ENCODE peak calls at places on chromosomes 5 and 9, in six cellular contexts. R is heart left ventricle, I is MM.1S, L is adrenal gland, Y is thoracic aorta, T is A549. M is an unnamed sample.

GRCh38 chr9:136437839-136438547 is 1.7 kb downstream of the INPP5E start:
- DNase-seq in R (no peak), I (no peak), L (no peak), Y (no peak), T (no peak), M (no peak)

GRCh38 chr9:20559236-20559896 is 62.9 kb downstream of the MLLT3 start:
- DNase-seq in R (no peak), I (no peak), L (no peak), Y (no peak), T (no peak), M (peak; percentile 77)

GRCh38 chr5:72244862-72245371 is 75.1 kb downstream of the MRPS27 start:
- DNase-seq in R (no peak), I (peak; percentile 41), L (peak; percentile 53), Y (no peak), T (peak; percentile 19), M (no peak)

GRCh38 chr5:9348296-9348996 is 197.4 kb downstream of the SEMA5A start:
- DNase-seq in R (no peak), I (no peak), L (peak; percentile 56), Y (no peak), T (no peak), M (peak; percentile 80)

GRCh38 chr9:120891255-120891954 is 14.4 kb upstream of the PHF19 start:
- DNase-seq in R (no peak), I (no peak), L (no peak), Y (no peak), T (no peak), M (no peak)

GRCh38 chr9:130243882-130244170 is 21.7 kb upstream of the HMCN2 start:
- DNase-seq in R (no peak), I (no peak), L (no peak), Y (no peak), T (no peak), M (no peak)

GRCh38 chr9:97980918-97981827 is 2.0 kb upstream of the ANP32B start:
- DNase-seq in R (peak; percentile 68), I (no peak), L (no peak), Y (no peak), T (no peak), M (peak; percentile 45)

GRCh38 chr9:91589101-91589553 is 165.5 kb upstream of the NFIL3 start:
- DNase-seq in R (peak; percentile 43), I (no peak), L (peak; percentile 26), Y (no peak), T (no peak), M (no peak)

GRCh38 chr5:178322736-178323540 is 90.3 kb upstream of the PHYKPL start:
- DNase-seq in R (no peak), I (no peak), L (no peak), Y (no peak), T (no peak), M (no peak)

GRCh38 chr5:31232273-31232888 is 38.9 kb downstream of the CDH6 start:
- DNase-seq in R (peak; percentile 35), I (peak; percentile 72), L (no peak), Y (no peak), T (peak; percentile 49), M (peak; percentile 28)

GRCh38 chr5:53361708-53362107 is 118.7 kb upstream of the FST start:
- DNase-seq in R (no peak), I (no peak), L (no peak), Y (no peak), T (no peak), M (peak; percentile 83)

GRCh38 chr9:89508951-89509607 is 11.2 kb upstream of the SEMA4D start:
- DNase-seq in R (no peak), I (no peak), L (peak; percentile 83), Y (no peak), T (no peak), M (no peak)

GRCh38 chr9:122844137-122844536 is 15.7 kb upstream of the PDCL start:
- DNase-seq in R (no peak), I (no peak), L (no peak), Y (no peak), T (no peak), M (no peak)

GRCh38 chr9:122848256-122848943 is 20.0 kb upstream of the PDCL start:
- DNase-seq in R (no peak), I (no peak), L (no peak), Y (no peak), T (no peak), M (no peak)

GRCh38 chr9:122846371-122847060 is 18.1 kb upstream of the PDCL start:
- DNase-seq in R (no peak), I (no peak), L (no peak), Y (no peak), T (no peak), M (no peak)

GRCh38 chr9:122849546-122849945 is 21.2 kb upstream of the PDCL start:
- DNase-seq in R (no peak), I (no peak), L (no peak), Y (no peak), T (no peak), M (no peak)

DNA sequence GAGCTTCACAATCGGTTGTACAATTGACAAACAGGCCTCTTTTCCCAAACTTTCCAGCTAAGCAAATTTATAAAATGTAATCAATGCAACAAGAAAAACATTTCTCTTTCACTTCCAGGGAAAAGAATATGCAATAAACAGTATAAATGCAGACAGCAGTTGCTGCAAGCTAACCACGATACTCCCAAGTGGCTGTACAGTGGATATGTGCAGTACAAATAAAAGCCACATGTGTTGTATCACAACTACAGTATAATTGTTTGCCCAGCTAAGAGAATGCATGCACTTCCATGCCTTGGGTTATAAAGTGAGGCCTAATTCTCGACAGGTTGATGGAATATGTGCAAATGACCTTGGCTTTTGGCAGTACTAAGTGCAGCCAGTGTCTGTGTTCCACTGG is 16.7 kb upstream of the PDCL start:
- DNase-seq in R (no peak), I (no peak), L (no peak), Y (no peak), T (no peak), M (no peak)
- H3K4me1 ChIP-seq in R (no peaks in the 10 kb centered on the region), I (no peaks in the 10 kb centered on the region), L (no peaks in the 10 kb centered on the region), Y (no peaks in the 10 kb centered on the region), T (no peaks in the 10 kb centered on the region), M (no peaks in the 10 kb centered on the region)

GRCh38 chr5:37938861-37939260 is 99.0 kb upstream of the GDNF start:
- DNase-seq in R (no peak), I (no peak), L (no peak), Y (no peak), T (no peak), M (no peak)
- H3K27ac ChIP-seq in R (no peak overlapping the region), I (no peak overlapping the region), L (no peak overlapping the region), Y (no peak overlapping the region), T (no peak overlapping the region), M (no peak overlapping the region)

GRCh38 chr5:44935262-44935661 is 126.5 kb downstream of the MRPS30 start:
- DNase-seq in R (no peak), I (peak; percentile 60), L (no peak), Y (no peak), T (no peak), M (no peak)
- TF ChIP-seq CTCF in R (no peak), I (peak; percentile 50), L (no peak), Y (no peak), T (no peak), M (no peak)

GRCh38 chr5:139844472-139845145 is 49.0 kb downstream of the PSD2 start:
- DNase-seq in R (peak; percentile 81), I (peak; percentile 59), L (peak; percentile 75), Y (peak; percentile 34), T (peak; percentile 85), M (no peak)
- H3K4me1 ChIP-seq in R (peaks cover 25% of the 10 kb centered on the region), I (no peaks in the 10 kb centered on the region), L (no peaks in the 10 kb centered on the region), Y (no peaks in the 10 kb centered on the region), T (peaks cover 6% of the 10 kb centered on the region), M (no peaks in the 10 kb centered on the region)

DNA sequence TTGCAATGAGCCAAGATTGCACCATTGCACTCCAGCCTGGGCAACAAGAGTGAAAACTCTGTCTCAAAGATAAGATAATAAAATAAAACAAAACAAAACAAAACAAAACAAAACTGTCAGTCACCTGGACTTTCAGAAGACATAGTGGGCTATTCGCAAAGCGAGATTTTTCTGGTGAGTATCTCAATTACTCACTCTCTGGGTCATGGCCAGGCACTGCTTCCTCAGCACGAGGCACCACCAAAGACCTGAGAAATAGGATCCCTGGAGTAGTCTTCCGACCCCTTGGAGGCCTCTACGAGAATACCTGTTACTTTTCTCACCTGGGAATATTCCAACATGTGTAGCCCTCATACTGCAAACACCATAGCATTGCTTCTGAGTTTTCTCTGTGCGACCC is 201.7 kb upstream of the ZNF618 start:
- DNase-seq in R (no peak), I (no peak), L (peak; percentile 53), Y (no peak), T (no peak), M (no peak)
- H3K27ac ChIP-seq in R (no peak overlapping the region), I (no peak overlapping the region), L (peak overlapping the region; percentile 65), Y (no peak overlapping the region), T (no peak overlapping the region), M (peak overlapping the region; percentile 80)

DNA sequence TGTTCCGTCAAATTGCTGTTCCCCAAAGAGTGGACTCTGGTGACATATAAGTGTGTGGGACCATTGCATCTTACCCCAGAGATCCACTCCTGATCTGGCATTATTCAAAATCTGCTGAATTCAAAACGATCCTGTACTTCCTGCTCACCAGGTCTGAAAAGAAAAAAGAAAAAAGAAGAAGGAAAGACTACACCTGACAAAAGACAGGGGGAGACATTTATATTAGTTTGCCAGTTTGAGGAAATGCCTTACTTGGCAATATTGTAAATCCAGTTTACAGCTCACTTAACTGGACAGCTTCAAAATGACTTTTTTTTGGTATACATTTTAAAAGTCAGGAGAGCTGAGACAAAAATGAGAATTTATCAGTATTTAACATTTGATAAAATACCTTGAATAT is 15.0 kb upstream of the GRHPR start:
- DNase-seq in R (no peak), I (no peak), L (no peak), Y (no peak), T (peak; percentile 43), M (no peak)
- TF ChIP-seq CTCF in R (no peak), I (peak; percentile 33), L (no peak), Y (no peak), T (peak; percentile 29), M (peak; percentile 64)

GRCh38 chr9:132099741-132100407 is 20.2 kb upstream of the MED27 start:
- DNase-seq in R (no peak), I (no peak), L (no peak), Y (no peak), T (no peak), M (no peak)
- H3K4me1 ChIP-seq in R (no peaks in the 10 kb centered on the region), I (no peaks in the 10 kb centered on the region), L (no peaks in the 10 kb centered on the region), Y (no peaks in the 10 kb centered on the region), T (no peaks in the 10 kb centered on the region), M (no peaks in the 10 kb centered on the region)